ENCODE peak calls at places on chromosomes 3 and 15, in four cellular contexts. One of them, this sample, is unnamed.

GRCh38 chr3:87082806-87083440 is 92.0 kb upstream of the VGLL3 start:
- DNase-seq in HepG2: peak
- DNase-seq in A549: peak
- DNase-seq in K562: peak
- DNase-seq in this sample: peak

GRCh38 chr3:128613083-128613829 is 37.4 kb downstream of the RPN1 start:
- DNase-seq in HepG2: peak
- DNase-seq in A549: no peak
- DNase-seq in K562: no peak
- DNase-seq in this sample: no peak

GRCh38 chr3:183698760-183699159 is 1.2 kb downstream of the YEATS2 start:
- DNase-seq in HepG2: no peak
- DNase-seq in A549: no peak
- DNase-seq in K562: peak
- DNase-seq in this sample: no peak

GRCh38 chr3:100225883-100226282 is 34.9 kb upstream of the TBC1D23 start:
- DNase-seq in HepG2: peak
- DNase-seq in A549: no peak
- DNase-seq in K562: no peak
- DNase-seq in this sample: no peak

GRCh38 chr3:186109897-186110803 is 1.3 kb upstream of the ETV5 start:
- DNase-seq in HepG2: no peak
- DNase-seq in A549: no peak
- DNase-seq in K562: peak
- DNase-seq in this sample: no peak

GRCh38 chr15:93358171-93359036 is 269.4 kb upstream of the RGMA start:
- DNase-seq in HepG2: no peak
- DNase-seq in A549: no peak
- DNase-seq in K562: no peak
- DNase-seq in this sample: no peak

GRCh38 chr3:136048068-136048467 is 82.5 kb downstream of the PPP2R3A start:
- DNase-seq in HepG2: no peak
- DNase-seq in A549: no peak
- DNase-seq in K562: no peak
- DNase-seq in this sample: no peak

GRCh38 chr3:178295257-178295912 is 240.9 kb upstream of the KCNMB2 start:
- DNase-seq in HepG2: no peak
- DNase-seq in A549: no peak
- DNase-seq in K562: no peak
- DNase-seq in this sample: no peak

GRCh38 chr3:105253225-105253624 is 113.5 kb upstream of the ALCAM start:
- DNase-seq in HepG2: no peak
- DNase-seq in A549: no peak
- DNase-seq in K562: no peak
- DNase-seq in this sample: no peak

GRCh38 chr3:13348671-13349396 is 71.3 kb downstream of the NUP210 start:
- DNase-seq in HepG2: no peak
- DNase-seq in A549: no peak
- DNase-seq in K562: no peak
- DNase-seq in this sample: no peak

GRCh38 chr3:120506076-120506827 is 55.5 kb upstream of the FSTL1 start:
- DNase-seq in HepG2: peak
- DNase-seq in A549: no peak
- DNase-seq in K562: no peak
- DNase-seq in this sample: no peak

GRCh38 chr15:49855917-49856637 is 235.2 kb downstream of the DTWD1 start:
- DNase-seq in HepG2: no peak
- DNase-seq in A549: peak
- DNase-seq in K562: no peak
- DNase-seq in this sample: no peak

GRCh38 chr3:197168606-197169005 is 129.8 kb downstream of the DLG1 start:
- DNase-seq in HepG2: no peak
- DNase-seq in A549: peak
- DNase-seq in K562: no peak
- DNase-seq in this sample: no peak

GRCh38 chr3:141690366-141691072 is 47.6 kb upstream of the RNF7 start:
- DNase-seq in HepG2: no peak
- DNase-seq in A549: no peak
- DNase-seq in K562: no peak
- DNase-seq in this sample: no peak

GRCh38 chr15:55257933-55258332 is 31.7 kb downstream of the RAB27A start:
- DNase-seq in HepG2: no peak
- DNase-seq in A549: no peak
- DNase-seq in K562: no peak
- DNase-seq in this sample: no peak

GRCh38 chr3:197001972-197002700 is 27.5 kb downstream of the MELTF start:
- DNase-seq in HepG2: no peak
- DNase-seq in A549: no peak
- DNase-seq in K562: no peak
- DNase-seq in this sample: no peak

GRCh38 chr3:154059798-154060197 is 61.4 kb upstream of the ARHGEF26 start:
- DNase-seq in HepG2: no peak
- DNase-seq in A549: no peak
- DNase-seq in K562: no peak
- DNase-seq in this sample: no peak

GRCh38 chr3:183536238-183536880 is 19.1 kb downstream of the KLHL6 start:
- DNase-seq in HepG2: no peak
- DNase-seq in A549: no peak
- DNase-seq in K562: peak
- DNase-seq in this sample: no peak

GRCh38 chr15:99369250-99369649 is 118.0 kb downstream of the LRRC28 start:
- DNase-seq in HepG2: no peak
- DNase-seq in A549: no peak
- DNase-seq in K562: no peak
- DNase-seq in this sample: no peak

GRCh38 chr3:152073267-152073666 is 195.5 kb upstream of the MBNL1 start:
- DNase-seq in HepG2: no peak
- DNase-seq in A549: no peak
- DNase-seq in K562: no peak
- DNase-seq in this sample: no peak

GRCh38 chr3:113557374-113557773 is 25.0 kb downstream of the SIDT1 start:
- DNase-seq in HepG2: peak
- DNase-seq in A549: peak
- DNase-seq in K562: no peak
- DNase-seq in this sample: no peak

GRCh38 chr3:30675006-30675405 is 68.6 kb downstream of the TGFBR2 start:
- DNase-seq in HepG2: no peak
- DNase-seq in A549: no peak
- DNase-seq in K562: no peak
- DNase-seq in this sample: no peak

GRCh38 chr15:61051570-61052031 is 177.5 kb downstream of the RORA start:
- DNase-seq in HepG2: peak
- DNase-seq in A549: peak
- DNase-seq in K562: no peak
- DNase-seq in this sample: peak

GRCh38 chr3:197730200-197730599 is 6.5 kb downstream of the RUBCN start:
- DNase-seq in HepG2: no peak
- DNase-seq in A549: peak
- DNase-seq in K562: peak
- DNase-seq in this sample: no peak

GRCh38 chr3:187616307-187616939 is 53.8 kb downstream of the SST start:
- DNase-seq in HepG2: peak
- DNase-seq in A549: peak
- DNase-seq in K562: peak
- DNase-seq in this sample: peak

DNA sequence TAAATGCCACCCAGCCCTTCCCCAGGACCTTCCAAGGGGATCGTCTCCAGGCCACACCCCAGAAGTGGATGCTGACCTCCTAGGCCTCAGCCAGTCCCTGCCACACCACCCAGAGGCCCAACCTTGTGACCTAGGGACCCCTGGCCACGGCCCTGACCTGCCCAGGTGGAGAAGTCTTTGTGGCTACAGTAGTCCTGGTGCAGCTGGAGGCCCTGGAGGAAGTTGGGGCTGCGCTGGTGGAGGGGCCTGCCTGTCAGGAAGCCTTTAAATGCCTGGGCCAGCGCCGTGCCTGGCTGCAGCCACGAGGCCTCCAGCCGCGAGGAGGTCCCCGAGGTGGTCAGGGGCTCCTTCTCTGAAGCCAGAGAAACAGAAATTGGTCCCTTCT is 23.4 kb downstream of the PLA2G4D start:
- DNase-seq in HepG2: no peak
- DNase-seq in A549: no peak
- DNase-seq in K562: no peak
- DNase-seq in this sample: no peak
- TF ChIP-seq RNF2 in HepG2: no peak
- TF ChIP-seq RNF2 in A549: no peak
- TF ChIP-seq RNF2 in K562: no peak
- TF ChIP-seq RNF2 in this sample: no peak

DNA sequence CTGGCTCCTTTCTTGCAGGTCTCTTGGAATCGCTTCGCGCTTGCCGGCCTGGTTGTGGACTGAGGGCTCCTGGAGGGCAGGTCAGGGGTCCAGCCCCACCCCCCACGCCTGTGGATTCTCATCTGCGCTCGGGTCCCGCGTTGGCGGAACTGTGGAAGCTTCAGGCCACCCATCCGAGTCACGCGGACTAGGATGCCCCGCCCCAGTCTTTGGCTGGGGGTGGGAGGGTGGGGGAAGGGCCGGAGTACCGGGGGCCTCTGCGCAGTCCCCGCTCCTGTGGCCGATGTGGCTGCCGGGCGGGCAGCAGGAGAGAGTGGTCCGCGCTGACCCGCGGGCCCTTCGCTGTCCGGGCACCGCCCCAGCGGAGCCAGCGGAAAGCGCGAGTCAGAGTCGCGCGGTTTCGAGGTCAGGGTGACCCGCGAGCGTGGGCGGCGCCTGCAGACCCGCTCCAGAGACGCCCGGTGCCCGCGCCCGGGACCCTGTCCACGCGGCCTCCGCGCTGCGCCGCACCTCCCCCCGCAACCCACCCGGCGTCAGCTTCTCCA is 114.2 kb downstream of the KLF13 start:
- DNase-seq in HepG2: no peak
- DNase-seq in A549: no peak
- DNase-seq in K562: no peak
- DNase-seq in this sample: no peak
- H3K4me3 ChIP-seq in HepG2: no peak
- H3K4me3 ChIP-seq in A549: peak
- H3K4me3 ChIP-seq in K562: no peak
- H3K4me3 ChIP-seq in this sample: peak

DNA sequence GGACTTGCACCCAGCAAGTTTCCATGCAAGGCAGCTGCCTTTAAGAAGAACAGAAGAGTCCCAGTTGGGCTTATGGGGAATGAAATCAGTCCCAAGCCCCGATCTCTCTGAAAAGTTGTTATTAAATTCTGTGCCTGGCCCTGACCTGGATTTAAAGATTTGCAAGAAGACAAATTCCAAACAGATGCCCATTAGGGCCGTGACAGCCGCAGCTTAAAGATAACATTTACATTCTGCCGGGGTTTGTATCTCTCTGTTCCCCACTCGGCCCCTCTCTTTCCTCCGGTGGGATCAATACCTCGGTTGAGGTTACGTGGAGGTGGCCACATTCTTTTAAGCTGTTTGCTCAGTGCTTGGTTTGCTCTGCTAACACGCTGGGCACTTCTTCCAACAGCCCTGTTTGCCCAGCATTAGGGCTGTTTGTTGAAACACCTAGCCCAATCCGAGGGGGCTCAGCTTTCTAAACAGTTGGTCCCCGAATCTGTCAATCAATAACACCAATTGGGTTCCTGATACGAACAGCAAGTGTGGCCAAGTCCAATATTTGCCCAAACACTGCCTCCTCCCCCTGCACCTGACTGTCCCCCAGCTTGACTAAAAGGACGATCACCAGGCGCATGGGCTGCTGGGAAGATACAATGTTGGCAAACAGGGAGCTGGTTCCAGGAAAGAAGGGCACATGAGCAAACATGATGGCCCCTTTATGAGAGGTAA is 108.6 kb downstream of the RPLP1 start:
- DNase-seq in HepG2: peak
- DNase-seq in A549: peak
- DNase-seq in K562: no peak
- DNase-seq in this sample: no peak
- TF ChIP-seq RNF2 in HepG2: no peak
- TF ChIP-seq RNF2 in A549: no peak
- TF ChIP-seq RNF2 in K562: no peak
- TF ChIP-seq RNF2 in this sample: no peak

GRCh38 chr3:190081387-190081786 is 39.3 kb downstream of the P3H2 start:
- DNase-seq in HepG2: no peak
- DNase-seq in A549: no peak
- DNase-seq in K562: no peak
- DNase-seq in this sample: no peak
- H3K4me3 ChIP-seq in HepG2: no peak
- H3K4me3 ChIP-seq in A549: no peak
- H3K4me3 ChIP-seq in K562: no peak
- H3K4me3 ChIP-seq in this sample: no peak

DNA sequence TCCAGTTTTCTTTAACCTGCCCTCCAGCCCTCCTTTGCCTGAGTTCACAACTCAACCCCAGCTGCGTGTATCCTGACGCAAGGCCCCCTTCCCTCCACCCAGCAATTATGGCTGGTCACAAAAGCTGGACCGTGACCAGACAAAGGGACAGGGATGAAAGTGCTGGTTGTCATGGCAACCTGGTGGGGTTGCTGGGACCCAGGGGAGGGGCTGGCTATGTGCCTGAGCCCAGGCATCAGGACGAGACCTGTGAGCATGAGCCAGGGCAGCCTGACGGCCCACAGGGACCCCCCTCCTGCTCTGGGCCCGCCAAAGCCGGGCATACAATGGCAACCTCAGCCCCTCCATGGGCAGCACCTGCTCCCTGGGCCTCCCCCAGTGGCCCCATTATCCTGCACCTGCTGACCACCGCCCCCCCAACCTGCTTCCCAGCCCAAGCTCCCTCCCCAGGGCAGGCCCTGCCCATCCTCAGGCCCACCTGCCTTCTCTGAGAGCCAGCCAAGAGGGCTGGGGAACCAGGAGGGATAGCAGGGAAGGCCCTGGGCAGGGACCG is 4.5 kb upstream of the DNAH1 start:
- DNase-seq in HepG2: no peak
- DNase-seq in A549: no peak
- DNase-seq in K562: no peak
- DNase-seq in this sample: no peak
- TF ChIP-seq RNF2 in HepG2: no peak
- TF ChIP-seq RNF2 in A549: no peak
- TF ChIP-seq RNF2 in K562: no peak
- TF ChIP-seq RNF2 in this sample: no peak

GRCh38 chr3:160886421-160886820 is 130.4 kb downstream of the PPM1L start:
- DNase-seq in HepG2: no peak
- DNase-seq in A549: no peak
- DNase-seq in K562: no peak
- DNase-seq in this sample: no peak
- H3K4me3 ChIP-seq in HepG2: no peak
- H3K4me3 ChIP-seq in A549: no peak
- H3K4me3 ChIP-seq in K562: no peak
- H3K4me3 ChIP-seq in this sample: no peak